ENCODE peak calls at places on chromosomes 13 and 19, in five cellular contexts. U is A549, T is K562, H is HepG2, E is HCT116. V is an unnamed sample.
A peak's percentile ranks its signal among the peaks of the same experiment; 100 is the strongest.

GRCh38 chr13:24187185-24187584 is 26.7 kb downstream of the SPATA13 start:
- DNase-seq in U (no peak), T (no peak), H (no peak), E (no peak), V (peak; percentile 64)

GRCh38 chr13:113209880-113210421 is 538 bp downstream of the CUL4A start:
- DNase-seq in U (peak; percentile 60), T (peak; percentile 57), H (peak; percentile 32), E (peak; percentile 45), V (peak; percentile 55)

GRCh38 chr13:97076898-97077297 is 82.6 kb upstream of the OXGR1 start:
- DNase-seq in U (no peak), T (no peak), H (no peak), E (no peak), V (no peak)

GRCh38 chr19:44757735-44758505 is 9.4 kb downstream of the BCL3 start:
- DNase-seq in U (no peak), T (no peak), H (no peak), E (no peak), V (peak; percentile 63)

GRCh38 chr19:1122972-1123363 is 19.2 kb downstream of the GPX4 start:
- DNase-seq in U (peak; percentile 84), T (peak; percentile 88), H (peak; percentile 29), E (peak; percentile 55), V (peak; percentile 56)

GRCh38 chr19:33499248-33499647 is 22.3 kb downstream of the PEPD start:
- DNase-seq in U (no peak), T (no peak), H (no peak), E (no peak), V (no peak)

GRCh38 chr13:22062478-22063205 is 391.8 kb downstream of the FGF9 start:
- DNase-seq in U (no peak), T (no peak), H (no peak), E (no peak), V (peak; percentile 63)

GRCh38 chr19:29337029-29337428 is 124.1 kb upstream of the UQCRFS1 start:
- DNase-seq in U (no peak), T (no peak), H (no peak), E (no peak), V (no peak)

GRCh38 chr13:97372929-97373328 is 61.0 kb upstream of the RAP2A start:
- DNase-seq in U (no peak), T (no peak), H (no peak), E (no peak), V (no peak)

GRCh38 chr13:84358601-84359000 is 476.3 kb upstream of the SLITRK1 start:
- DNase-seq in U (no peak), T (no peak), H (no peak), E (no peak), V (no peak)

GRCh38 chr13:98202026-98202425 is 25.0 kb upstream of the RNF113B start:
- DNase-seq in U (no peak), T (no peak), H (peak; percentile 59), E (no peak), V (no peak)

GRCh38 chr13:75271851-75272250 is 210.1 kb downstream of the TBC1D4 start:
- DNase-seq in U (no peak), T (no peak), H (no peak), E (no peak), V (peak; percentile 26)

GRCh38 chr19:49340865-49341718 is 5.9 kb downstream of the CD37 start:
- DNase-seq in U (no peak), T (no peak), H (no peak), E (no peak), V (no peak)

GRCh38 chr19:49338691-49339363 is 3.6 kb downstream of the CD37 start:
- DNase-seq in U (peak; percentile 54), T (peak; percentile 87), H (no peak), E (no peak), V (no peak)

GRCh38 chr19:49339364-49340068 is 4.3 kb downstream of the CD37 start:
- DNase-seq in U (no peak), T (peak; percentile 49), H (no peak), E (no peak), V (peak; percentile 50)

GRCh38 chr19:49342291-49342721 is 7.1 kb downstream of the CD37 start:
- DNase-seq in U (no peak), T (no peak), H (no peak), E (no peak), V (no peak)

DNA sequence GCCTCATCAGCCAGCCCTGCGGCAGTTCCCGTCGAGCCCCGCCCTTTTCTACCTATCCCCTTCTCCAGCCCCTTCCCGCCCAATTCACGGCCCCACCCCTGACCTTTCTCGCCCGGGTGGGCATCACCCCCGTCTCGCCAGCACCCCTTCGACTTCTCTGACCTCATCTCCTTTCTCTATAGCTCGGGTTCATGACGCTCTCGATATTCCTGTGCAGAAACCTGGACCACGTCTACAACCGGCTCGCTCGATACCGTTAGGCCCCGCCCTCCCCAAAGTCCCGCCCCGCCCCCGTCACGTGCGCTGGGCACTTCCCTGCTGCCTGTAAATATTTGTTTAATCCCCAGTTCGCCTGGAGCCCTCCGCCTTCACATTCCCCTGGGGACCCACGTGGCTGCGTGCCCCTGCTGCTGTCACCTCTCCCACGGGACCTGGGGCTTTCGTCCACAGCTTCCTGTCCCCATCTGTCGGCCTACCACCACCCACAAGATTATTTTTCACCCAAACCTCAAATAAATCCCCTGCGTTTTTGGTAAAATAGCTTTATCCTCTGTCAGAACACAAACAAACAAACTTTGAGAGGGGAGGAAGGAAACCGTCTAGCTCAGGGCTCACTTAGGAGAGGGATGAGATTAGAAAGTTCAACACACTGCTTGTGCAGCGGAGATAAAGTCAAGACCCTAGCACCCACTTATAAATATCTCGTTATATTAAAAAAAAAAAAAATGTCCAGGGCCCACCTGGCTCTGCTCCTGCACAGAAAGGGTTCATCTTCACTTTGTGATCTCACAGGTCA is 5.1 kb downstream of the CD37 start:
- DNase-seq in U (no peak), T (peak; percentile 76), H (peak; percentile 78), E (no peak), V (no peak)
- TF ChIP-seq RAD21 in U (no peak), T (no peak), H (no peak), E (no peak), V (no peak)

GRCh38 chr19:35044317-35045117 is 3.0 kb downstream of the HPN start:
- DNase-seq in U (peak; percentile 76), T (peak; percentile 77), H (peak; percentile 28), E (no peak), V (peak; percentile 43)
- TF ChIP-seq RAD21 in U (peak; percentile 76), T (peak; percentile 67), H (no peak), E (peak; percentile 71), V (peak; percentile 68)

DNA sequence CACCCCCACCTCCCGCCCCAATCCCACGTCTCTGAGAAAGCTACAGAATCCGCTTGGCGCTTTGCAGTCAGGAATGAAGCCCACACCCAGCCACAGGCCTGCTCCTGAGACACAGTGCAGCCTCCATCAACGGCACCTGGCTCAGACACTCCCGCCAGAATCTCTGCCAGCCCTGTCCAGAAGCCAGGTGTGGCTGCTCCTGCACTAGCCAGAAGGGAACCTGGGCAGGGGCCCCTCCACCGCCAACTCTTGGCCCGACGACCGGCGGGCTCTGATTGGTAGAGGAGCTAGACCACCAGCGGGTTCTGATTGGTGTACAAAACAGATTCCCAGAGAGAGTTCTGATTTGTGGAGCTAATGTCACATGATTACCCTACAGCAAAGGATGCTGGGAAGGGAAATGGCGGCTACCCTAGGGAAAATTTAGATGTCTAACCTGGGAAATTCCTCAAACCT is 2.9 kb upstream of the PPP6R1 start:
- DNase-seq in U (no peak), T (no peak), H (no peak), E (no peak), V (no peak)
- TF ChIP-seq RAD21 in U (no peak), T (no peak), H (no peak), E (no peak), V (no peak)

GRCh38 chr19:5319516-5319915 is 21.1 kb downstream of the PTPRS start:
- DNase-seq in U (no peak), T (no peak), H (no peak), E (no peak), V (no peak)
- TF ChIP-seq RAD21 in U (no peak), T (no peak), H (no peak), E (no peak), V (no peak)

GRCh38 chr19:38545596-38545995 is 72.2 kb downstream of the MAP4K1 start:
- DNase-seq in U (no peak), T (no peak), H (no peak), E (no peak), V (no peak)

GRCh38 chr19:38543286-38543806 is 74.4 kb downstream of the MAP4K1 start:
- DNase-seq in U (no peak), T (no peak), H (no peak), E (no peak), V (no peak)

GRCh38 chr19:38542040-38542439 is 75.7 kb downstream of the MAP4K1 start:
- DNase-seq in U (no peak), T (no peak), H (no peak), E (no peak), V (no peak)

GRCh38 chr19:38543807-38544568 is 73.8 kb downstream of the MAP4K1 start:
- DNase-seq in U (peak; percentile 96), T (peak; percentile 100), H (peak; percentile 79), E (peak; percentile 87), V (peak; percentile 86)

GRCh38 chr19:38544569-38545315 is 73.0 kb downstream of the MAP4K1 start:
- DNase-seq in U (no peak), T (peak; percentile 55), H (no peak), E (peak; percentile 56), V (peak; percentile 5)
- TF ChIP-seq RAD21 in U (peak; percentile 99), T (no peak), H (peak; percentile 54), E (peak; percentile 91), V (no peak)

DNA sequence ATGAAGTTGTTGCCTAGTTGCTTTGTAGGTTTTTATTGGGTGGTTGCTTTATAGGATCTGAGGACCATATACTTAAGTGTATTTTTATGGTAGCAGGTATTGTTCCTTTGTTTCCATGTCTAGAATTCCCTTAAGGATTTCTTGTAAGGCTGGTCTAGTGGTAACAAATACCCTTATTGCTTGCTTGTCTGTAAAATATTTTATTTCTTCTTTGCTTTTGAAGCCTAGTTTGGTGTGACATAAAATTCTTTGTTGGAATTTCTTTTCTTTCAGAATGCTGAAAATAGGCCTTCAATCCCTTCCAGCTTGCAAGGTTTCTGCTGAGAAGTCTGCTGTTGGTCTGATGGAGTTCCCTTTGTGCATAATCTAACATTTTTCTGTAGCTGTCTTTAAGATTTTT is 18.1 kb upstream of the ZSCAN5A start:
- DNase-seq in U (no peak), T (no peak), H (no peak), E (no peak), V (no peak)
- TF ChIP-seq RAD21 in U (no peak), T (no peak), H (no peak), E (no peak), V (no peak)

GRCh38 chr13:48304132-48304876 is 753 bp downstream of the RB1 start:
- DNase-seq in U (peak; percentile 22), T (peak; percentile 47), H (peak; percentile 30), E (no peak), V (peak; percentile 55)
- TF ChIP-seq RAD21 in U (no peak), T (no peak), H (no peak), E (no peak), V (no peak)